ENCODE peak calls at places on chromosome 1, in six cellular contexts. D is NK-92 treated with Interleukin-12 subunit alpha and Interleukin-12 subunit beta, amount 100 ng/mL, for 24 hours; L is activated T-helper 1 cell treated with Interleukin-2 at 50 U/mL for 16 hours; G is activated T-cell treated with anti-CD3 and anti-CD28 coated beads for 24 hours; I is CD4-positive, CD25-positive, alpha-beta regulatory T cell; N is NCI-H510A. F is an unnamed sample.
A peak's percentile ranks its signal among the peaks of the same experiment; 100 is the strongest.

GRCh38 chr1:230899845-230900251 is 31.5 kb upstream of the C1orf198 start:
- DNase-seq in D (no peak), L (no peak), G (no peak), I (no peak), N (no peak), F (no peak)

GRCh38 chr1:66351913-66352312 is 182.0 kb upstream of the SGIP1 start:
- DNase-seq in D (no peak), L (no peak), G (no peak), I (peak; percentile 31), N (peak; percentile 32), F (no peak)

GRCh38 chr1:220498188-220498587 is 29.7 kb upstream of the MARK1 start:
- DNase-seq in D (no peak), L (no peak), G (no peak), I (no peak), N (no peak), F (no peak)

GRCh38 chr1:191457889-191458288 is 700.4 kb upstream of the RGS18 start:
- DNase-seq in D (no peak), L (no peak), G (no peak), I (no peak), N (no peak), F (no peak)

GRCh38 chr1:238135708-238136107 is 245.0 kb upstream of the ZP4 start:
- DNase-seq in D (no peak), L (no peak), G (no peak), I (no peak), N (no peak), F (no peak)

GRCh38 chr1:84434081-84434755 is 35.9 kb downstream of the DNASE2B start:
- DNase-seq in D (peak; percentile 3), L (no peak), G (no peak), I (no peak), N (no peak), F (no peak)

GRCh38 chr1:41809716-41810115 is 109.0 kb downstream of the HIVEP3 start:
- DNase-seq in D (no peak), L (no peak), G (no peak), I (no peak), N (no peak), F (no peak)

GRCh38 chr1:184531296-184531695 is 144.5 kb downstream of the C1orf21 start:
- DNase-seq in D (no peak), L (no peak), G (no peak), I (no peak), N (no peak), F (no peak)

GRCh38 chr1:223831755-223832636 is 13.8 kb downstream of the TP53BP2 start:
- DNase-seq in D (no peak), L (no peak), G (no peak), I (no peak), N (no peak), F (no peak)

GRCh38 chr1:17161137-17161700 is 42.0 kb upstream of the PADI2 start:
- DNase-seq in D (no peak), L (no peak), G (no peak), I (no peak), N (no peak), F (no peak)

GRCh38 chr1:7521803-7522202 is 249.3 kb upstream of the VAMP3 start:
- DNase-seq in D (no peak), L (no peak), G (no peak), I (no peak), N (no peak), F (no peak)

GRCh38 chr1:54409156-54410142 is 3.3 kb upstream of the SSBP3 start:
- DNase-seq in D (peak; percentile 24), L (no peak), G (no peak), I (no peak), N (no peak), F (no peak)

GRCh38 chr1:159826436-159827101 is at the start of gene SLAMF8:
- DNase-seq in D (peak; percentile 79), L (peak; percentile 17), G (peak; percentile 35), I (no peak), N (no peak), F (no peak)

GRCh38 chr1:10905841-10906655 is 106.4 kb upstream of the TARDBP start:
- DNase-seq in D (no peak), L (no peak), G (no peak), I (no peak), N (no peak), F (no peak)

GRCh38 chr1:207823880-207824566 is 72.2 kb downstream of the CD46 start:
- DNase-seq in D (no peak), L (peak; percentile 57), G (peak; percentile 64), I (peak; percentile 76), N (peak; percentile 85), F (peak; percentile 78)